ENCODE peak calls at places on chromosomes 3 and 15, in seven cellular contexts. One of them, this sample, is unnamed.

GRCh38 chr15:40323953-40324937 is 753 bp downstream of the INAFM2 start:
- DNase-seq in HS-27A: no peak
- DNase-seq in NT2/D1: no peak
- DNase-seq in iPS-NIHi11: peak
- DNase-seq in brain pericyte: no peak
- DNase-seq in SW 1271: no peak
- DNase-seq in amygdala: no peak
- DNase-seq in this sample: no peak

GRCh38 chr15:67678948-67679347 is 136.4 kb downstream of the MAP2K5 start:
- DNase-seq in HS-27A: no peak
- DNase-seq in iPS-NIHi11: no peak
- DNase-seq in brain pericyte: no peak
- DNase-seq in SW 1271: no peak
- DNase-seq in amygdala: no peak
- DNase-seq in NT2/D1: no peak
- DNase-seq in this sample: no peak

GRCh38 chr3:164918915-164919314 is 159.4 kb downstream of the SI start:
- DNase-seq in amygdala: no peak
- DNase-seq in SW 1271: no peak
- DNase-seq in iPS-NIHi11: no peak
- DNase-seq in NT2/D1: no peak
- DNase-seq in brain pericyte: no peak
- DNase-seq in HS-27A: no peak
- DNase-seq in this sample: no peak

GRCh38 chr3:191795196-191795595 is 334.2 kb downstream of the PYDC2 start:
- DNase-seq in iPS-NIHi11: no peak
- DNase-seq in NT2/D1: no peak
- DNase-seq in HS-27A: no peak
- DNase-seq in amygdala: no peak
- DNase-seq in SW 1271: no peak
- DNase-seq in brain pericyte: no peak
- DNase-seq in this sample: no peak

GRCh38 chr3:25088284-25088683 is 339.8 kb upstream of the RARB start:
- DNase-seq in iPS-NIHi11: no peak
- DNase-seq in brain pericyte: peak
- DNase-seq in SW 1271: no peak
- DNase-seq in NT2/D1: no peak
- DNase-seq in HS-27A: no peak
- DNase-seq in amygdala: no peak
- DNase-seq in this sample: no peak

GRCh38 chr3:151838574-151839312 is 24.8 kb downstream of the AADAC start:
- DNase-seq in brain pericyte: peak
- DNase-seq in NT2/D1: peak
- DNase-seq in HS-27A: no peak
- DNase-seq in amygdala: no peak
- DNase-seq in iPS-NIHi11: peak
- DNase-seq in SW 1271: peak
- DNase-seq in this sample: peak

GRCh38 chr15:22231603-22232002 is 151.3 kb downstream of the OR4M2 start:
- DNase-seq in SW 1271: no peak
- DNase-seq in iPS-NIHi11: no peak
- DNase-seq in HS-27A: no peak
- DNase-seq in brain pericyte: no peak
- DNase-seq in amygdala: no peak
- DNase-seq in NT2/D1: no peak
- DNase-seq in this sample: no peak

GRCh38 chr3:159635047-159635641 is 353.5 kb upstream of the IL12A start:
- DNase-seq in SW 1271: no peak
- DNase-seq in brain pericyte: no peak
- DNase-seq in NT2/D1: no peak
- DNase-seq in iPS-NIHi11: no peak
- DNase-seq in amygdala: no peak
- DNase-seq in HS-27A: no peak
- DNase-seq in this sample: no peak

GRCh38 chr3:129795596-129795995 is 97.9 kb downstream of the TMCC1 start:
- DNase-seq in iPS-NIHi11: no peak
- DNase-seq in SW 1271: no peak
- DNase-seq in HS-27A: no peak
- DNase-seq in amygdala: no peak
- DNase-seq in brain pericyte: no peak
- DNase-seq in NT2/D1: no peak
- DNase-seq in this sample: no peak

GRCh38 chr3:131221731-131222130 is 159.8 kb upstream of the NUDT16 start:
- DNase-seq in iPS-NIHi11: no peak
- DNase-seq in NT2/D1: no peak
- DNase-seq in amygdala: no peak
- DNase-seq in HS-27A: no peak
- DNase-seq in SW 1271: no peak
- DNase-seq in brain pericyte: no peak
- DNase-seq in this sample: no peak

GRCh38 chr3:105427332-105427731 is 60.6 kb downstream of the ALCAM start:
- DNase-seq in SW 1271: no peak
- DNase-seq in HS-27A: no peak
- DNase-seq in iPS-NIHi11: peak
- DNase-seq in brain pericyte: no peak
- DNase-seq in NT2/D1: no peak
- DNase-seq in amygdala: no peak
- DNase-seq in this sample: no peak

GRCh38 chr3:53219897-53220483 is 35.8 kb downstream of the TKT start:
- DNase-seq in NT2/D1: peak
- DNase-seq in SW 1271: no peak
- DNase-seq in iPS-NIHi11: peak
- DNase-seq in brain pericyte: no peak
- DNase-seq in HS-27A: peak
- DNase-seq in amygdala: peak
- DNase-seq in this sample: peak

This sample was measured in iPS DF 19.7.